ENCODE peak calls at places on chromosomes 5 and 9, in nine cellular contexts. One of them, this sample, is unnamed.
A peak's percentile ranks its signal among the peaks of the same experiment; 100 is the strongest.

GRCh38 chr9:128053560-128053959 is 13.6 kb downstream of the NAIF1 start:
- DNase-seq in uterus: no peak
- DNase-seq in esophagus squamous epithelium: no peak
- DNase-seq in transverse colon: no peak
- DNase-seq in A549: no peak
- DNase-seq in ovary: no peak
- DNase-seq in lower leg skin: no peak
- DNase-seq in HCT116: no peak
- DNase-seq in body of pancreas: no peak
- DNase-seq in this sample: peak; percentile 30

GRCh38 chr9:109253637-109254284 is 67.1 kb downstream of the EPB41L4B start:
- DNase-seq in esophagus squamous epithelium: no peak
- DNase-seq in A549: peak; percentile 56
- DNase-seq in ovary: no peak
- DNase-seq in transverse colon: no peak
- DNase-seq in uterus: no peak
- DNase-seq in lower leg skin: no peak
- DNase-seq in body of pancreas: peak; percentile 62
- DNase-seq in HCT116: peak; percentile 64
- DNase-seq in this sample: no peak

GRCh38 chr9:113425072-113425471 is 14.5 kb downstream of the C9orf43 start:
- DNase-seq in transverse colon: no peak
- DNase-seq in body of pancreas: no peak
- DNase-seq in esophagus squamous epithelium: no peak
- DNase-seq in A549: no peak
- DNase-seq in uterus: no peak
- DNase-seq in HCT116: no peak
- DNase-seq in ovary: no peak
- DNase-seq in lower leg skin: no peak
- DNase-seq in this sample: no peak

GRCh38 chr5:55308254-55308836 is 556 bp downstream of the MTREX start:
- DNase-seq in transverse colon: peak; percentile 13
- DNase-seq in uterus: no peak
- DNase-seq in esophagus squamous epithelium: no peak
- DNase-seq in body of pancreas: no peak
- DNase-seq in HCT116: no peak
- DNase-seq in ovary: no peak
- DNase-seq in lower leg skin: no peak
- DNase-seq in A549: peak; percentile 39
- DNase-seq in this sample: no peak

GRCh38 chr5:80438739-80439138 is 30.9 kb downstream of the ZFYVE16 start:
- DNase-seq in A549: no peak
- DNase-seq in ovary: no peak
- DNase-seq in body of pancreas: no peak
- DNase-seq in HCT116: no peak
- DNase-seq in esophagus squamous epithelium: no peak
- DNase-seq in transverse colon: no peak
- DNase-seq in lower leg skin: no peak
- DNase-seq in uterus: no peak
- DNase-seq in this sample: no peak

GRCh38 chr9:83401328-83401895 is 136.8 kb downstream of the FRMD3 start:
- DNase-seq in uterus: no peak
- DNase-seq in ovary: no peak
- DNase-seq in body of pancreas: no peak
- DNase-seq in A549: no peak
- DNase-seq in esophagus squamous epithelium: no peak
- DNase-seq in HCT116: no peak
- DNase-seq in transverse colon: no peak
- DNase-seq in lower leg skin: no peak
- DNase-seq in this sample: no peak

GRCh38 chr5:38011641-38012188 is 171.9 kb upstream of the GDNF start:
- DNase-seq in lower leg skin: no peak
- DNase-seq in body of pancreas: no peak
- DNase-seq in uterus: no peak
- DNase-seq in ovary: no peak
- DNase-seq in A549: no peak
- DNase-seq in esophagus squamous epithelium: no peak
- DNase-seq in transverse colon: no peak
- DNase-seq in HCT116: no peak
- DNase-seq in this sample: no peak

GRCh38 chr5:142845402-142845901 is 75.3 kb downstream of the ARHGAP26 start:
- DNase-seq in A549: no peak
- DNase-seq in ovary: no peak
- DNase-seq in transverse colon: peak; percentile 37
- DNase-seq in esophagus squamous epithelium: no peak
- DNase-seq in HCT116: no peak
- DNase-seq in body of pancreas: no peak
- DNase-seq in uterus: no peak
- DNase-seq in lower leg skin: no peak
- DNase-seq in this sample: peak; percentile 50

GRCh38 chr5:2996687-2997086 is 245.2 kb upstream of the IRX2 start:
- DNase-seq in ovary: no peak
- DNase-seq in transverse colon: no peak
- DNase-seq in esophagus squamous epithelium: no peak
- DNase-seq in body of pancreas: no peak
- DNase-seq in HCT116: no peak
- DNase-seq in lower leg skin: no peak
- DNase-seq in A549: no peak
- DNase-seq in uterus: no peak
- DNase-seq in this sample: no peak

GRCh38 chr9:14960881-14961280 is 50.7 kb upstream of the FREM1 start:
- DNase-seq in ovary: no peak
- DNase-seq in body of pancreas: no peak
- DNase-seq in HCT116: no peak
- DNase-seq in transverse colon: no peak
- DNase-seq in A549: no peak
- DNase-seq in lower leg skin: no peak
- DNase-seq in uterus: no peak
- DNase-seq in esophagus squamous epithelium: no peak
- DNase-seq in this sample: no peak

GRCh38 chr5:90598300-90598699 is 39.7 kb downstream of the ADGRV1 start:
- DNase-seq in ovary: no peak
- DNase-seq in lower leg skin: no peak
- DNase-seq in body of pancreas: no peak
- DNase-seq in HCT116: no peak
- DNase-seq in A549: no peak
- DNase-seq in uterus: no peak
- DNase-seq in transverse colon: no peak
- DNase-seq in esophagus squamous epithelium: no peak
- DNase-seq in this sample: no peak

GRCh38 chr9:136326061-136326776 is 1.1 kb upstream of the GPSM1 start:
- DNase-seq in esophagus squamous epithelium: no peak
- DNase-seq in ovary: peak; percentile 61
- DNase-seq in uterus: no peak
- DNase-seq in lower leg skin: no peak
- DNase-seq in body of pancreas: no peak
- DNase-seq in transverse colon: no peak
- DNase-seq in A549: no peak
- DNase-seq in HCT116: no peak
- DNase-seq in this sample: no peak

GRCh38 chr5:7597058-7597457 is 201.1 kb downstream of the ADCY2 start:
- DNase-seq in ovary: no peak
- DNase-seq in esophagus squamous epithelium: no peak
- DNase-seq in A549: no peak
- DNase-seq in lower leg skin: no peak
- DNase-seq in HCT116: no peak
- DNase-seq in body of pancreas: no peak
- DNase-seq in uterus: no peak
- DNase-seq in transverse colon: no peak
- DNase-seq in this sample: no peak

GRCh38 chr9:77417570-77417969 is 230.6 kb downstream of the GNA14 start:
- DNase-seq in ovary: no peak
- DNase-seq in lower leg skin: no peak
- DNase-seq in A549: peak; percentile 31
- DNase-seq in transverse colon: no peak
- DNase-seq in HCT116: no peak
- DNase-seq in uterus: no peak
- DNase-seq in esophagus squamous epithelium: no peak
- DNase-seq in body of pancreas: no peak
- DNase-seq in this sample: no peak

GRCh38 chr9:16266648-16267276 is 603.7 kb downstream of the BNC2 start:
- DNase-seq in uterus: no peak
- DNase-seq in transverse colon: no peak
- DNase-seq in A549: peak; percentile 45
- DNase-seq in body of pancreas: no peak
- DNase-seq in ovary: no peak
- DNase-seq in esophagus squamous epithelium: no peak
- DNase-seq in HCT116: no peak
- DNase-seq in lower leg skin: no peak
- DNase-seq in this sample: no peak

GRCh38 chr5:79746645-79747044 is 57.0 kb downstream of the CMYA5 start:
- DNase-seq in body of pancreas: no peak
- DNase-seq in uterus: no peak
- DNase-seq in esophagus squamous epithelium: no peak
- DNase-seq in ovary: no peak
- DNase-seq in A549: no peak
- DNase-seq in HCT116: no peak
- DNase-seq in lower leg skin: no peak
- DNase-seq in transverse colon: no peak
- DNase-seq in this sample: no peak

GRCh38 chr5:134100283-134101011 is 14.0 kb upstream of the TCF7 start:
- DNase-seq in ovary: no peak
- DNase-seq in esophagus squamous epithelium: no peak
- DNase-seq in HCT116: no peak
- DNase-seq in body of pancreas: no peak
- DNase-seq in uterus: no peak
- DNase-seq in transverse colon: peak; percentile 70
- DNase-seq in A549: peak; percentile 27
- DNase-seq in lower leg skin: no peak
- DNase-seq in this sample: no peak
- TF ChIP-seq POLR2A in ovary: no peak
- TF ChIP-seq POLR2A in esophagus squamous epithelium: no peak
- TF ChIP-seq POLR2A in HCT116: no peak
- TF ChIP-seq POLR2A in body of pancreas: no peak
- TF ChIP-seq POLR2A in uterus: no peak
- TF ChIP-seq POLR2A in transverse colon: no peak
- TF ChIP-seq POLR2A in A549: no peak
- TF ChIP-seq POLR2A in lower leg skin: no peak
- TF ChIP-seq POLR2A in this sample: no peak

GRCh38 chr9:98049668-98050067 is 6.9 kb upstream of the NANS start:
- DNase-seq in HCT116: no peak
- DNase-seq in lower leg skin: no peak
- DNase-seq in transverse colon: no peak
- DNase-seq in esophagus squamous epithelium: no peak
- DNase-seq in uterus: no peak
- DNase-seq in A549: no peak
- DNase-seq in body of pancreas: no peak
- DNase-seq in ovary: no peak
- DNase-seq in this sample: no peak

GRCh38 chr9:98046161-98046543 is 10.4 kb upstream of the NANS start:
- DNase-seq in lower leg skin: no peak
- DNase-seq in HCT116: no peak
- DNase-seq in ovary: no peak
- DNase-seq in uterus: no peak
- DNase-seq in A549: no peak
- DNase-seq in esophagus squamous epithelium: no peak
- DNase-seq in body of pancreas: no peak
- DNase-seq in transverse colon: no peak
- DNase-seq in this sample: no peak

GRCh38 chr9:98043921-98044320 is 12.6 kb upstream of the NANS start:
- DNase-seq in transverse colon: no peak
- DNase-seq in uterus: no peak
- DNase-seq in body of pancreas: no peak
- DNase-seq in A549: no peak
- DNase-seq in HCT116: no peak
- DNase-seq in lower leg skin: no peak
- DNase-seq in ovary: no peak
- DNase-seq in esophagus squamous epithelium: no peak
- DNase-seq in this sample: no peak

GRCh38 chr9:98045234-98046160 is 11.0 kb upstream of the NANS start:
- DNase-seq in transverse colon: no peak
- DNase-seq in body of pancreas: no peak
- DNase-seq in lower leg skin: no peak
- DNase-seq in ovary: no peak
- DNase-seq in HCT116: peak; percentile 87
- DNase-seq in A549: peak; percentile 47
- DNase-seq in esophagus squamous epithelium: no peak
- DNase-seq in uterus: no peak
- DNase-seq in this sample: no peak

DNA sequence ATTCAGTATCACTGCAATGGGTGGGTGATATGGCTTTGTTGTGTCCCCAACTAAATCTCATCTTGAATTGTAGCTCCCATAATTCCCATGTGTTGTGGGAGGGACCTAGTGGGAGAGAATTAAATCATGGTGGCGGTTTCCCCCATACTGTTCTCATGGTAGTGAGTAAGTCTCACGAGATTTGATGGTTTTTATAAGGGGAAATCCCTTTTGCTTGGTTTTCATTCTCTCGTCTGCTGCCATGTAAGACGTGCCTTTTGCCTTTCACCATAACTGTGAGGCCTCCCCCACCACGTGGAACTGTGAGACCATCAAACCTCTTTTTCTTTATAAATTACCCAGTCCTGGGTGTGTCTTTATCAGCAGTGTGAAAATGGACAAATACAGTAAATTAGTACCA is 9.5 kb upstream of the NANS start:
- DNase-seq in HCT116: no peak
- DNase-seq in transverse colon: no peak
- DNase-seq in uterus: no peak
- DNase-seq in body of pancreas: no peak
- DNase-seq in ovary: no peak
- DNase-seq in lower leg skin: no peak
- DNase-seq in A549: no peak
- DNase-seq in esophagus squamous epithelium: no peak
- DNase-seq in this sample: no peak
- TF ChIP-seq POLR2A in HCT116: no peak
- TF ChIP-seq POLR2A in transverse colon: no peak
- TF ChIP-seq POLR2A in uterus: no peak
- TF ChIP-seq POLR2A in body of pancreas: no peak
- TF ChIP-seq POLR2A in ovary: no peak
- TF ChIP-seq POLR2A in lower leg skin: no peak
- TF ChIP-seq POLR2A in A549: no peak
- TF ChIP-seq POLR2A in esophagus squamous epithelium: no peak
- TF ChIP-seq POLR2A in this sample: no peak

GRCh38 chr5:172870807-172871431 is 36.9 kb downstream of the ERGIC1 start:
- DNase-seq in HCT116: no peak
- DNase-seq in uterus: peak; percentile 36
- DNase-seq in body of pancreas: no peak
- DNase-seq in esophagus squamous epithelium: no peak
- DNase-seq in A549: no peak
- DNase-seq in lower leg skin: no peak
- DNase-seq in transverse colon: no peak
- DNase-seq in ovary: no peak
- DNase-seq in this sample: peak; percentile 83
- TF ChIP-seq POLR2A in HCT116: no peak
- TF ChIP-seq POLR2A in uterus: no peak
- TF ChIP-seq POLR2A in body of pancreas: no peak
- TF ChIP-seq POLR2A in esophagus squamous epithelium: no peak
- TF ChIP-seq POLR2A in A549: no peak
- TF ChIP-seq POLR2A in lower leg skin: no peak
- TF ChIP-seq POLR2A in transverse colon: no peak
- TF ChIP-seq POLR2A in ovary: no peak
- TF ChIP-seq POLR2A in this sample: no peak

DNA sequence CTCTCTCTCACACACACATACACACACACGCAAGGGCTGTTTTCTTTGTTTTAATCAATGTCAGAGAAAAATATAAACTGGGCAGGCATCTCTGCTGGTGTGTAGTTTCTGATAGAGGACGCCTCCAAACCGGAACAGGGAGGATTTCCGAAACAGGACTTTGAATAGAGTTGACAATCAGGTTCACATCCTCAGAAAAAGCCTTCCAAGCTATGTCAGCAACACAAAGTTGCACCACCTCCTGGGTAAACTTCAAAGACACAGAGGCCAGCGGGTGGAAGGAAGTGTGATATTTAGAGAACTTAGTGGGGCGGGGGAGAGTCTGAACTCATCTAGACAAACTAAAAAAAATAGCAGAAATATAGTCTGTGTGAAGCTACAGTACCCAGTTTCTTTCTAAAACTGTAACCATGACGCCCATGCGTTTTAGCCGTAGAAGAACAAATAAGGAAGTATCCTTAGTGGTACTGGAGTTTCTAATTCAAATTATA is 1.2 kb downstream of the ST8SIA4 start:
- DNase-seq in A549: peak; percentile 32
- DNase-seq in body of pancreas: no peak
- DNase-seq in HCT116: no peak
- DNase-seq in transverse colon: peak; percentile 53
- DNase-seq in uterus: no peak
- DNase-seq in ovary: no peak
- DNase-seq in esophagus squamous epithelium: peak; percentile 9
- DNase-seq in lower leg skin: peak; percentile 50
- DNase-seq in this sample: peak; percentile 48
- TF ChIP-seq POLR2A in A549: no peak
- TF ChIP-seq POLR2A in body of pancreas: no peak
- TF ChIP-seq POLR2A in HCT116: no peak
- TF ChIP-seq POLR2A in transverse colon: no peak
- TF ChIP-seq POLR2A in uterus: no peak
- TF ChIP-seq POLR2A in ovary: no peak
- TF ChIP-seq POLR2A in esophagus squamous epithelium: peak; percentile 39
- TF ChIP-seq POLR2A in lower leg skin: no peak
- TF ChIP-seq POLR2A in this sample: no peak